ENCODE peak calls at places on chromosomes 7 and 10, in ten cellular contexts. B is NCI-H345, R is AG04449, A is cardiac fibroblast, Y is left ventricle myocardium superior, V is endothelial cell of umbilical vein, I is T-helper 1 cell, C is B cell, U is BE2C, J is mucosa of gallbladder. E is an unnamed sample.

GRCh38 chr10:30783939-30784500 is 154.5 kb upstream of the LYZL2 start:
- DNase-seq in C (peak; percentile 93), V (peak; percentile 89), J (peak; percentile 80), R (peak; percentile 59), A (peak; percentile 92), B (peak; percentile 69), I (peak; percentile 67), U (peak; percentile 90), Y (peak; percentile 91), E (peak; percentile 96)

GRCh38 chr10:78981257-78981969 is 87.4 kb upstream of the ZMIZ1 start:
- DNase-seq in Y (no peak), B (no peak), I (no peak), A (no peak), U (no peak), J (no peak), C (no peak), V (no peak), R (no peak), E (no peak)

GRCh38 chr7:74033372-74034311 is 5.7 kb downstream of the ELN start:
- DNase-seq in V (no peak), J (peak; percentile 55), Y (peak; percentile 91), C (no peak), U (peak; percentile 91), A (peak; percentile 67), B (no peak), R (no peak), I (no peak), E (peak; percentile 22)

GRCh38 chr10:59560990-59561389 is 148.7 kb downstream of the SLC16A9 start:
- DNase-seq in A (no peak), R (no peak), V (no peak), C (no peak), I (no peak), J (no peak), Y (no peak), U (no peak), B (no peak), E (no peak)

GRCh38 chr7:30396379-30396778 is 82.2 kb downstream of the NOD1 start:
- DNase-seq in I (no peak), J (no peak), U (no peak), A (no peak), C (no peak), V (peak; percentile 6), Y (no peak), B (no peak), R (no peak), E (no peak)

GRCh38 chr7:15113752-15114151 is 211.2 kb upstream of the DGKB start:
- DNase-seq in Y (no peak), R (no peak), A (peak; percentile 62), V (no peak), I (no peak), J (no peak), B (no peak), C (no peak), U (no peak), E (no peak)

GRCh38 chr10:103932996-103933395 is 15.0 kb upstream of the STN1 start:
- DNase-seq in R (no peak), Y (no peak), I (no peak), J (no peak), V (no peak), C (no peak), A (no peak), U (no peak), B (no peak), E (no peak)

GRCh38 chr7:64888901-64889685 is 14.0 kb upstream of the ZNF273 start:
- DNase-seq in R (no peak), U (no peak), J (peak; percentile 23), Y (peak; percentile 58), I (no peak), C (no peak), V (peak; percentile 8), B (no peak), A (peak; percentile 21), E (peak; percentile 32)

E was measured in adipocyte.